ENCODE peak calls at places on chromosomes 5 and 9, in seven cellular contexts. One of them, this sample, is unnamed.

GRCh38 chr5:97623441-97623840 is 440.4 kb upstream of the RIOK2 start:
- DNase-seq in neural crest cell: no peak
- DNase-seq in GM20000: no peak
- DNase-seq in right atrium auricular region: no peak
- DNase-seq in GM10248: no peak
- DNase-seq in HFF-Myc: no peak
- DNase-seq in GM13977: no peak
- DNase-seq in this sample: no peak

GRCh38 chr5:43192558-43193170 is 639 bp downstream of the NIM1K start:
- DNase-seq in neural crest cell: peak; percentile 6
- DNase-seq in GM20000: peak; percentile 41
- DNase-seq in right atrium auricular region: no peak
- DNase-seq in GM10248: peak; percentile 34
- DNase-seq in HFF-Myc: no peak
- DNase-seq in GM13977: no peak
- DNase-seq in this sample: peak; percentile 49

GRCh38 chr5:28542968-28543367 is 1504.6 kb upstream of the CDH9 start:
- DNase-seq in neural crest cell: no peak
- DNase-seq in GM20000: no peak
- DNase-seq in right atrium auricular region: no peak
- DNase-seq in GM10248: no peak
- DNase-seq in HFF-Myc: no peak
- DNase-seq in GM13977: no peak
- DNase-seq in this sample: no peak

GRCh38 chr9:32968101-32969011 is 33.1 kb downstream of the APTX start:
- DNase-seq in neural crest cell: peak; percentile 73
- DNase-seq in GM20000: peak; percentile 63
- DNase-seq in right atrium auricular region: peak; percentile 72
- DNase-seq in GM10248: peak; percentile 56
- DNase-seq in HFF-Myc: no peak
- DNase-seq in GM13977: peak; percentile 49
- DNase-seq in this sample: no peak

GRCh38 chr5:88826959-88827585 is 55.9 kb downstream of the MEF2C start:
- DNase-seq in neural crest cell: no peak
- DNase-seq in GM20000: no peak
- DNase-seq in right atrium auricular region: no peak
- DNase-seq in GM10248: no peak
- DNase-seq in HFF-Myc: peak; percentile 94
- DNase-seq in GM13977: no peak
- DNase-seq in this sample: peak; percentile 87

GRCh38 chr9:34262971-34263370 is 66.1 kb downstream of the KIF24 start:
- DNase-seq in neural crest cell: no peak
- DNase-seq in GM20000: no peak
- DNase-seq in right atrium auricular region: no peak
- DNase-seq in GM10248: no peak
- DNase-seq in HFF-Myc: no peak
- DNase-seq in GM13977: no peak
- DNase-seq in this sample: no peak

GRCh38 chr9:126411948-126412284 is 85.3 kb downstream of the MVB12B start:
- DNase-seq in neural crest cell: no peak
- DNase-seq in GM20000: no peak
- DNase-seq in right atrium auricular region: no peak
- DNase-seq in GM10248: no peak
- DNase-seq in HFF-Myc: no peak
- DNase-seq in GM13977: no peak
- DNase-seq in this sample: no peak

GRCh38 chr5:37900692-37901091 is 60.9 kb upstream of the GDNF start:
- DNase-seq in neural crest cell: no peak
- DNase-seq in GM20000: no peak
- DNase-seq in right atrium auricular region: peak; percentile 70
- DNase-seq in GM10248: no peak
- DNase-seq in HFF-Myc: no peak
- DNase-seq in GM13977: no peak
- DNase-seq in this sample: no peak

GRCh38 chr5:76291305-76292077 is 111.6 kb upstream of the IQGAP2 start:
- DNase-seq in neural crest cell: no peak
- DNase-seq in GM20000: no peak
- DNase-seq in right atrium auricular region: no peak
- DNase-seq in GM10248: no peak
- DNase-seq in HFF-Myc: no peak
- DNase-seq in GM13977: no peak
- DNase-seq in this sample: no peak

GRCh38 chr9:108410161-108410560 is 445.6 kb downstream of the ACTL7B start:
- DNase-seq in neural crest cell: no peak
- DNase-seq in GM20000: no peak
- DNase-seq in right atrium auricular region: no peak
- DNase-seq in GM10248: no peak
- DNase-seq in HFF-Myc: no peak
- DNase-seq in GM13977: no peak
- DNase-seq in this sample: no peak

GRCh38 chr9:14403112-14403511 is 89.2 kb upstream of the NFIB start:
- DNase-seq in neural crest cell: no peak
- DNase-seq in GM20000: no peak
- DNase-seq in right atrium auricular region: no peak
- DNase-seq in GM10248: no peak
- DNase-seq in HFF-Myc: no peak
- DNase-seq in GM13977: no peak
- DNase-seq in this sample: no peak

GRCh38 chr5:141708016-141708415 is 26.0 kb upstream of the ARAP3 start:
- DNase-seq in neural crest cell: no peak
- DNase-seq in GM20000: no peak
- DNase-seq in right atrium auricular region: no peak
- DNase-seq in GM10248: no peak
- DNase-seq in HFF-Myc: no peak
- DNase-seq in GM13977: no peak
- DNase-seq in this sample: no peak

GRCh38 chr5:173293817-173294672 is 34.2 kb downstream of the STC2 start:
- DNase-seq in neural crest cell: peak; percentile 88
- DNase-seq in GM20000: peak; percentile 81
- DNase-seq in right atrium auricular region: peak; percentile 86
- DNase-seq in GM10248: peak; percentile 81
- DNase-seq in HFF-Myc: peak; percentile 60
- DNase-seq in GM13977: peak; percentile 78
- DNase-seq in this sample: peak; percentile 54

GRCh38 chr5:160048131-160048530 is 39.2 kb downstream of the TTC1 start:
- DNase-seq in neural crest cell: no peak
- DNase-seq in GM20000: no peak
- DNase-seq in right atrium auricular region: peak; percentile 75
- DNase-seq in GM10248: no peak
- DNase-seq in HFF-Myc: no peak
- DNase-seq in GM13977: no peak
- DNase-seq in this sample: no peak

GRCh38 chr5:76548525-76549229 is 74.5 kb downstream of the F2RL2 start:
- DNase-seq in neural crest cell: no peak
- DNase-seq in GM20000: no peak
- DNase-seq in right atrium auricular region: no peak
- DNase-seq in GM10248: no peak
- DNase-seq in HFF-Myc: no peak
- DNase-seq in GM13977: no peak
- DNase-seq in this sample: no peak

GRCh38 chr9:3200331-3200774 is 325.4 kb downstream of the RFX3 start:
- DNase-seq in neural crest cell: no peak
- DNase-seq in GM20000: no peak
- DNase-seq in right atrium auricular region: no peak
- DNase-seq in GM10248: no peak
- DNase-seq in HFF-Myc: peak; percentile 93
- DNase-seq in GM13977: no peak
- DNase-seq in this sample: no peak

GRCh38 chr9:114314881-114315722 is 7.8 kb upstream of the ORM1 start:
- DNase-seq in neural crest cell: no peak
- DNase-seq in GM20000: no peak
- DNase-seq in right atrium auricular region: no peak
- DNase-seq in GM10248: no peak
- DNase-seq in HFF-Myc: no peak
- DNase-seq in GM13977: no peak
- DNase-seq in this sample: no peak

GRCh38 chr5:127671218-127671617 is 22.3 kb downstream of the CTXN3 start:
- DNase-seq in neural crest cell: no peak
- DNase-seq in GM20000: no peak
- DNase-seq in right atrium auricular region: no peak
- DNase-seq in GM10248: no peak
- DNase-seq in HFF-Myc: no peak
- DNase-seq in GM13977: no peak
- DNase-seq in this sample: no peak

GRCh38 chr9:34197756-34198711 is 19.2 kb downstream of the UBAP1 start:
- DNase-seq in neural crest cell: no peak
- DNase-seq in GM20000: no peak
- DNase-seq in right atrium auricular region: no peak
- DNase-seq in GM10248: no peak
- DNase-seq in HFF-Myc: no peak
- DNase-seq in GM13977: no peak
- DNase-seq in this sample: no peak

GRCh38 chr5:122874179-122874875 is 28.9 kb downstream of the SNX24 start:
- DNase-seq in neural crest cell: no peak
- DNase-seq in GM20000: no peak
- DNase-seq in right atrium auricular region: no peak
- DNase-seq in GM10248: no peak
- DNase-seq in HFF-Myc: no peak
- DNase-seq in GM13977: no peak
- DNase-seq in this sample: no peak

GRCh38 chr5:95530441-95530840 is 24.3 kb downstream of the SKIC3 start:
- DNase-seq in neural crest cell: no peak
- DNase-seq in GM20000: no peak
- DNase-seq in right atrium auricular region: no peak
- DNase-seq in GM10248: no peak
- DNase-seq in HFF-Myc: no peak
- DNase-seq in GM13977: no peak
- DNase-seq in this sample: no peak

GRCh38 chr9:116381350-116381749 is 227.8 kb downstream of the PAPPA start:
- DNase-seq in neural crest cell: no peak
- DNase-seq in GM20000: no peak
- DNase-seq in right atrium auricular region: no peak
- DNase-seq in GM10248: no peak
- DNase-seq in HFF-Myc: no peak
- DNase-seq in GM13977: no peak
- DNase-seq in this sample: no peak

GRCh38 chr5:143561248-143561647 is 157.8 kb upstream of the NR3C1 start:
- DNase-seq in neural crest cell: no peak
- DNase-seq in GM20000: no peak
- DNase-seq in right atrium auricular region: no peak
- DNase-seq in GM10248: no peak
- DNase-seq in HFF-Myc: no peak
- DNase-seq in GM13977: no peak
- DNase-seq in this sample: no peak

GRCh38 chr5:149519624-149520023 is 31.6 kb downstream of the CSNK1A1 start:
- DNase-seq in neural crest cell: no peak
- DNase-seq in GM20000: no peak
- DNase-seq in right atrium auricular region: no peak
- DNase-seq in GM10248: no peak
- DNase-seq in HFF-Myc: no peak
- DNase-seq in GM13977: no peak
- DNase-seq in this sample: no peak

GRCh38 chr9:116480700-116481099 is 206.4 kb upstream of the TRIM32 start:
- DNase-seq in neural crest cell: no peak
- DNase-seq in GM20000: no peak
- DNase-seq in right atrium auricular region: no peak
- DNase-seq in GM10248: no peak
- DNase-seq in HFF-Myc: no peak
- DNase-seq in GM13977: no peak
- DNase-seq in this sample: no peak

GRCh38 chr5:125370486-125370885 is 624.0 kb upstream of the ZNF608 start:
- DNase-seq in neural crest cell: no peak
- DNase-seq in GM20000: no peak
- DNase-seq in right atrium auricular region: no peak
- DNase-seq in GM10248: no peak
- DNase-seq in HFF-Myc: no peak
- DNase-seq in GM13977: no peak
- DNase-seq in this sample: no peak

GRCh38 chr5:143008809-143009521 is 238.8 kb downstream of the ARHGAP26 start:
- DNase-seq in neural crest cell: no peak
- DNase-seq in GM20000: peak; percentile 34
- DNase-seq in right atrium auricular region: peak; percentile 59
- DNase-seq in GM10248: peak; percentile 34
- DNase-seq in HFF-Myc: peak; percentile 76
- DNase-seq in GM13977: peak; percentile 32
- DNase-seq in this sample: peak; percentile 87

GRCh38 chr9:127418037-127418471 is 6.1 kb upstream of the ZNF79 start:
- DNase-seq in neural crest cell: no peak
- DNase-seq in GM20000: no peak
- DNase-seq in right atrium auricular region: no peak
- DNase-seq in GM10248: peak; percentile 34
- DNase-seq in HFF-Myc: no peak
- DNase-seq in GM13977: peak; percentile 65
- DNase-seq in this sample: no peak
- TF ChIP-seq CTCF in neural crest cell: peak; percentile 51
- TF ChIP-seq CTCF in GM20000: no peak
- TF ChIP-seq CTCF in right atrium auricular region: peak; percentile 32
- TF ChIP-seq CTCF in GM10248: peak; percentile 26
- TF ChIP-seq CTCF in HFF-Myc: peak; percentile 25
- TF ChIP-seq CTCF in GM13977: peak; percentile 66
- TF ChIP-seq CTCF in this sample: peak; percentile 38

DNA sequence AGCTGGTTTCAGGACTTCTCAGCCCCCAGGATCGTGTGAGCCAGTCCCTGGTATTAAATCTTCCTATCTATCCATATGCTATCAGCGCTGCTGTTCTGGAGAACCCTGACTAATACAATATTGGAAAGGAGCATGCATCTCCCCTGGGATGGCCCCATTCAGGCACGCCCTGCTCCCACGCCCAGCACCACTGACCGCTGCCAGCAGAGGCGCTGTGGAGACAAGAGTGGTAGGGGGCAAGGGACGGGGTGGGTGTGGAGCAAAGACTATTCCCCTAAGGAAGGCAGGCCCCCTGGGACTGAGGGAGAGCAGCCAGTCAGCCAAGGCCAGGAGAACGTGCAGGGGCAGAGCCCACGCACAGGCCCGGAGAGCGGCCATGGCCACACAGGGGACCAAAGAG is 116.0 kb downstream of the VAV2 start:
- DNase-seq in neural crest cell: peak; percentile 40
- DNase-seq in GM20000: no peak
- DNase-seq in right atrium auricular region: no peak
- DNase-seq in GM10248: no peak
- DNase-seq in HFF-Myc: no peak
- DNase-seq in GM13977: no peak
- DNase-seq in this sample: no peak
- TF ChIP-seq CTCF in neural crest cell: peak; percentile 52
- TF ChIP-seq CTCF in GM20000: no peak
- TF ChIP-seq CTCF in right atrium auricular region: no peak
- TF ChIP-seq CTCF in GM10248: no peak
- TF ChIP-seq CTCF in HFF-Myc: peak; percentile 36
- TF ChIP-seq CTCF in GM13977: peak; percentile 33
- TF ChIP-seq CTCF in this sample: peak; percentile 29

DNA sequence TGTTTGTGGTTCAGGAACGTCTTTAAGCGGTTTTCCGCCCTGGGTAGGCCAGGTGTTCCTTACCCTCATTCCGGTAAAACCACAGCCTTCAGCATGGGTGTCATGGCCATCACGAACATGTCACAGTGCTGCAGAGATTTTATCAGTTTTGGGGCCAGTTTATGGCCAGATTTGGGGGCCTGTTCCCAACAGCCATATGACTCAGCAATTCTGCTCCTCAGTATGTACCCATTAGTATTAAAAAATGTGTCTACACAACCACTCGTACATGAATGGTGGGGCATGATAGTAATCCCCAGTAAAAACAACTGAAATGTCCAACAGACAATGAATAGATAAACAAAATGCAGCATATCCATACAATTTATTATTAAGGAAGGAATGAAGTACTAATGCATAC is 51.9 kb upstream of the TTC23L start:
- DNase-seq in neural crest cell: no peak
- DNase-seq in GM20000: no peak
- DNase-seq in right atrium auricular region: no peak
- DNase-seq in GM10248: no peak
- DNase-seq in HFF-Myc: no peak
- DNase-seq in GM13977: no peak
- DNase-seq in this sample: no peak
- TF ChIP-seq CTCF in neural crest cell: no peak
- TF ChIP-seq CTCF in GM20000: no peak
- TF ChIP-seq CTCF in right atrium auricular region: no peak
- TF ChIP-seq CTCF in GM10248: no peak
- TF ChIP-seq CTCF in HFF-Myc: no peak
- TF ChIP-seq CTCF in GM13977: no peak
- TF ChIP-seq CTCF in this sample: no peak

GRCh38 chr5:15992918-15993317 is 186.7 kb downstream of the MARCHF11 start:
- DNase-seq in neural crest cell: no peak
- DNase-seq in GM20000: no peak
- DNase-seq in right atrium auricular region: no peak
- DNase-seq in GM10248: no peak
- DNase-seq in HFF-Myc: no peak
- DNase-seq in GM13977: no peak
- DNase-seq in this sample: no peak
- TF ChIP-seq CTCF in neural crest cell: no peak
- TF ChIP-seq CTCF in GM20000: no peak
- TF ChIP-seq CTCF in right atrium auricular region: no peak
- TF ChIP-seq CTCF in GM10248: no peak
- TF ChIP-seq CTCF in HFF-Myc: peak; percentile 18
- TF ChIP-seq CTCF in GM13977: no peak
- TF ChIP-seq CTCF in this sample: no peak